ENCODE peak calls at places on chromosome 1, in eight cellular contexts. O is OCI-LY7; A is heart right ventricle; K is WTC11; P is CD8-positive, alpha-beta T cell; B is neural crest cell; G is colonic mucosa; W is PC-3. Z is an unnamed sample.

GRCh38 chr1:37517569-37517968 is 3.0 kb upstream of the MEAF6 start:
- DNase-seq in B (no peak), W (no peak), O (no peak), G (no peak), A (no peak), P (no peak), K (no peak), Z (no peak)

GRCh38 chr1:200206761-200207160 is 179.3 kb downstream of the NR5A2 start:
- DNase-seq in B (no peak), K (no peak), P (no peak), W (peak; percentile 97), G (no peak), A (no peak), O (no peak), Z (no peak)

GRCh38 chr1:206960676-206961386 is 9.4 kb downstream of the FCAMR start:
- DNase-seq in W (no peak), G (no peak), A (no peak), O (no peak), B (no peak), K (no peak), P (no peak), Z (no peak)

GRCh38 chr1:201191723-201192477 is 1.3 kb downstream of the IGFN1 start:
- DNase-seq in K (no peak), P (no peak), O (no peak), A (no peak), G (no peak), W (peak; percentile 99), B (no peak), Z (peak; percentile 92)

GRCh38 chr1:155012052-155012546 is 9.5 kb downstream of the ZBTB7B start:
- DNase-seq in G (peak; percentile 92), P (no peak), O (no peak), A (peak; percentile 67), W (no peak), K (peak; percentile 88), B (no peak), Z (peak; percentile 25)

GRCh38 chr1:167837334-167837733 is 76.6 kb downstream of the ADCY10 start:
- DNase-seq in G (no peak), O (no peak), B (no peak), W (no peak), A (no peak), K (no peak), P (no peak), Z (no peak)

GRCh38 chr1:7691557-7691956 is 79.5 kb upstream of the VAMP3 start:
- DNase-seq in G (no peak), P (no peak), A (no peak), K (no peak), O (no peak), B (no peak), W (no peak), Z (no peak)

GRCh38 chr1:145706282-145706681 is 886 bp downstream of the PDZK1 start:
- DNase-seq in G (no peak), P (no peak), B (no peak), A (no peak), K (no peak), W (peak; percentile 99), O (no peak), Z (peak; percentile 91)

GRCh38 chr1:38270241-38270871 is 223.8 kb upstream of the POU3F1 start:
- DNase-seq in P (no peak), W (no peak), G (no peak), A (no peak), B (no peak), K (peak; percentile 83), O (no peak), Z (no peak)

GRCh38 chr1:218357893-218358232 is 12.7 kb downstream of the TGFB2 start:
- DNase-seq in A (no peak), O (no peak), B (no peak), G (no peak), W (no peak), P (no peak), K (no peak), Z (no peak)

GRCh38 chr1:155254228-155254713 is 1.0 kb downstream of the ENTREP3 start:
- DNase-seq in G (no peak), O (no peak), B (no peak), A (no peak), P (no peak), K (no peak), W (no peak), Z (no peak)

GRCh38 chr1:240310226-240310925 is 218.7 kb downstream of the FMN2 start:
- DNase-seq in W (peak; percentile 68), A (no peak), P (no peak), G (no peak), K (no peak), O (no peak), B (no peak), Z (peak; percentile 75)

GRCh38 chr1:244265507-244265906 is 186.2 kb downstream of the ADSS2 start:
- DNase-seq in O (no peak), G (no peak), P (no peak), B (no peak), W (no peak), K (no peak), A (no peak), Z (no peak)

GRCh38 chr1:44819594-44820327 is 11.4 kb downstream of the BTBD19 start:
- DNase-seq in W (peak; percentile 84), K (peak; percentile 83), O (peak; percentile 95), P (peak; percentile 78), G (peak; percentile 84), A (peak; percentile 79), B (peak; percentile 72), Z (peak; percentile 99)

GRCh38 chr1:67614511-67614934 is 70.5 kb upstream of the GADD45A start:
- DNase-seq in G (no peak), K (no peak), P (no peak), B (no peak), W (peak; percentile 78), A (no peak), O (no peak), Z (peak; percentile 15)

GRCh38 chr1:44643721-44644330 is 30.5 kb downstream of the TMEM53 start:
- DNase-seq in B (no peak), W (no peak), A (no peak), G (no peak), O (no peak), P (no peak), K (no peak), Z (no peak)

GRCh38 chr1:34547043-34547674 is 207.7 kb upstream of the GJB5 start:
- DNase-seq in B (peak; percentile 5), O (no peak), G (no peak), K (peak; percentile 35), A (no peak), W (peak; percentile 16), P (no peak), Z (no peak)
- TF ChIP-seq CTCF in B (peak; percentile 53), O (peak; percentile 43), G (no peak), K (peak; percentile 39), A (no peak), W (peak; percentile 45), P (no peak), Z (no peak)

DNA sequence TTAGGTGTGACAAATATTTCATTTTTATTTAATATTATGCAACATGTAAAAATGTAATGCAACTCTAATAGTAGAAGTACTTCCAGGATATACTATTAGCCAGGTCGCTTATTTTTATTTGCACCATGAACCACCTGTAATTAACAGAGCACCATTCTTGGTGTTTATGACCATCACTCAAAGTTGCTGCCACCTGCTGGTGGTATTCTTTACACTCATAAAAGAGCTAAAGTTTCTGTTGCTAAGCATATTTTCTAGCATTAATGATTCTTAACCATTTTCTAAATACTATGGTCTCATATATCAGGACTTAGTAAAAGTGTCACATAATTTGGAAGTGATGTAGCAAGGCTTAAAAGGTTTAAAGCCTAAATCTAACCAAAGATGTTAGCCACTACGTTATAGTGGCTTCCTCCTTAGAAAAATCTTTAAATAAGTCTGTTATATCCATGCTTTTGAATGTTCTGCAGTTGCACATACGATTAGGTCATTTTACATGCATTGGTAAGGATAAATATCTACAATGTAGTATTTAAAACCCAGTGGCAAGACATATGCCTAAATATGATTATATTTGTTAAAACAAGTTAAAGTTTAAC is 244.5 kb downstream of the NEGR1 start:
- DNase-seq in G (peak; percentile 56), B (peak; percentile 36), O (peak; percentile 45), K (peak; percentile 34), P (no peak), A (no peak), W (peak; percentile 67), Z (peak; percentile 11)
- TF ChIP-seq CTCF in G (peak; percentile 36), B (peak; percentile 86), O (peak; percentile 82), K (peak; percentile 39), P (no peak), A (peak; percentile 61), W (peak; percentile 85), Z (peak; percentile 90)

GRCh38 chr1:79981483-79981882 is 975.0 kb upstream of the ADGRL4 start:
- DNase-seq in P (no peak), G (no peak), W (no peak), A (no peak), B (no peak), O (no peak), K (no peak), Z (no peak)

GRCh38 chr1:79982218-79982617 is 975.7 kb upstream of the ADGRL4 start:
- DNase-seq in B (no peak), W (no peak), P (no peak), A (peak; percentile 63), G (peak; percentile 20), K (no peak), O (no peak), Z (peak; percentile 25)

GRCh38 chr1:79974659-79975058 is 968.1 kb upstream of the ADGRL4 start:
- DNase-seq in W (no peak), B (no peak), A (no peak), O (no peak), G (no peak), P (no peak), K (peak; percentile 21), Z (no peak)

DNA sequence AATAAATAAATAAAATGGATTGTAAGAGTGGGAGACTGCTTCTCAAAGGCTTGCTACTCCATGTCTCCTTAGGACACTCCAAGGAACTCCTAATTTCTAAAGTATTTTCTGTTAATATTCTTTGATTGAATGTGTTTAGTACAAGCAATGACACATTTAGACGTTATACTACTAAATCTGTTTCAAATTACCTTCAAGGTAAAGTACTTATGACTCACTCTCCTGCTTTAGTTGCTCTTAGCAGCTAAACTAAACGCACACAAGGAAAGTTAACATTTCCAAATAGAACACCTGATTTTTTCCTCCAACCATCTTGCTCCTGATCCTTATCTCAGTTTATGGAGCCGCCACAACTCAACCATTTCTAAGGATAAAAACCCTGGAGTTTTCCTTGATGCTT is 969.8 kb upstream of the ADGRL4 start:
- DNase-seq in P (no peak), A (no peak), B (no peak), K (no peak), G (no peak), O (no peak), W (peak; percentile 18), Z (no peak)
- TF ChIP-seq CTCF in P (no peak), A (no peak), B (no peak), K (no peak), G (no peak), O (no peak), W (no peak), Z (no peak)

DNA sequence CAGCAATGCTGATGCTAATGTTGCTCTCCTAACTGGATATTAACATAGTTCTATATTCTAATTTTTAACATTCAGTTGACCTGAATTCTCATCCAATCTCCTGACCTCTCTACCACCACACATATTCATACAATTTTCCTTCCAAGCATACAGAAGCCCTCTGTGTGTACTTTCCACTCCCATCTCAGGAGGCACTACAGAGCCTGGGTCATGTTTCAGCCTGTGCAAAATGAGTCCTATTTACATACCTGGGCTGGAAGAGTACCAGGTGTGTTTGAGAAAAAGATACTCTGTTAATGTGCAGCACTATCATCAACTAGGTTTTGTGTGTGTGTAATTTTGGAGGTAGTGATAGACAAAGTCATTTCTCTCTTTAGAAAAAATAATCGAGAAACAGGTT is 486.3 kb downstream of the NEGR1 start:
- DNase-seq in K (no peak), A (no peak), B (no peak), P (no peak), G (no peak), W (peak; percentile 22), O (no peak), Z (no peak)
- TF ChIP-seq CTCF in K (no peak), A (no peak), B (no peak), P (no peak), G (no peak), W (no peak), O (no peak), Z (no peak)

GRCh38 chr1:39788758-39789570 is at the start of gene BMP8B:
- DNase-seq in W (peak; percentile 75), P (peak; percentile 19), A (peak; percentile 58), B (no peak), O (peak; percentile 46), K (peak; percentile 60), G (peak; percentile 78), Z (no peak)
- TF ChIP-seq CTCF in W (no peak), P (no peak), A (no peak), B (no peak), O (no peak), K (no peak), G (no peak), Z (no peak)

Z was measured in HFFc6.